ENCODE peak calls at places on chromosome 10, in seven cellular contexts. N, M, E, D, R, Q and Y are unnamed samples.

GRCh38 chr10:60246382-60246781 is 143.3 kb downstream of the ANK3 start:
- DNase-seq in Q (no peak), R (no peak), M (no peak), N (no peak), E (no peak), D (no peak), Y (no peak)

GRCh38 chr10:131825150-131825907 is 75.5 kb upstream of the PPP2R2D start:
- DNase-seq in N (no peak), Q (no peak), E (no peak), M (no peak), R (no peak), D (no peak), Y (no peak)

GRCh38 chr10:29634764-29635625 is at the start of gene SVIL:
- DNase-seq in D (no peak), M (no peak), E (peak), R (no peak), N (no peak), Q (no peak), Y (no peak)

GRCh38 chr10:130141460-130141859 is 5.3 kb downstream of the GLRX3 start:
- DNase-seq in D (no peak), R (no peak), N (peak), E (peak), Q (no peak), M (no peak), Y (no peak)

GRCh38 chr10:78458983-78459638 is 425.4 kb downstream of the RPS24 start:
- DNase-seq in D (no peak), R (no peak), E (peak), N (peak), Q (no peak), M (no peak), Y (no peak)

GRCh38 chr10:124220547-124220946 is 127.1 kb upstream of the CHST15 start:
- DNase-seq in N (no peak), E (no peak), R (no peak), D (no peak), M (no peak), Q (no peak), Y (no peak)

GRCh38 chr10:117411440-117412428 is 36.5 kb upstream of the PDZD8 start:
- DNase-seq in M (peak), E (no peak), R (no peak), N (peak), D (no peak), Q (no peak), Y (no peak)

GRCh38 chr10:944034-944831 is 12.7 kb upstream of the LARP4B start:
- DNase-seq in D (no peak), M (no peak), N (no peak), R (no peak), Q (no peak), E (no peak), Y (peak)

GRCh38 chr10:81876253-81876731 is 1.3 kb downstream of the NRG3 start:
- DNase-seq in N (no peak), E (no peak), M (peak), D (no peak), Q (peak), R (no peak), Y (peak)

GRCh38 chr10:106925187-106925586 is 239.3 kb downstream of the SORCS1 start:
- DNase-seq in Q (no peak), M (no peak), N (no peak), D (no peak), E (no peak), R (no peak), Y (no peak)

GRCh38 chr10:69303632-69304035 is 25.3 kb downstream of the HK1 start:
- DNase-seq in R (no peak), Q (no peak), E (no peak), N (no peak), M (no peak), D (no peak), Y (no peak)

GRCh38 chr10:14296081-14296709 is 34.5 kb downstream of the FRMD4A start:
- DNase-seq in Q (no peak), E (no peak), D (no peak), M (peak), R (no peak), N (no peak), Y (peak)

GRCh38 chr10:24983946-24984345 is 31.5 kb upstream of the PRTFDC1 start:
- DNase-seq in Q (no peak), R (no peak), D (no peak), N (no peak), M (no peak), E (no peak), Y (no peak)

GRCh38 chr10:22253578-22253882 is 35.7 kb upstream of the EBLN1 start:
- DNase-seq in N (no peak), E (no peak), D (no peak), R (no peak), Q (no peak), M (peak), Y (no peak)

GRCh38 chr10:29519670-29520069 is 115.1 kb downstream of the SVIL start:
- DNase-seq in Q (no peak), E (no peak), M (no peak), D (no peak), N (no peak), R (no peak), Y (no peak)

GRCh38 chr10:128982179-128982915 is 484.7 kb upstream of the MGMT start:
- DNase-seq in Q (no peak), E (no peak), M (no peak), N (no peak), R (no peak), D (no peak), Y (no peak)

GRCh38 chr10:34644245-34644644 is 170.9 kb downstream of the PARD3 start:
- DNase-seq in D (no peak), Q (no peak), E (no peak), R (no peak), N (no peak), M (no peak), Y (no peak)

GRCh38 chr10:14048930-14049613 is 281.7 kb downstream of the FRMD4A start:
- DNase-seq in D (peak), R (no peak), Q (no peak), N (no peak), M (no peak), E (no peak), Y (no peak)

GRCh38 chr10:102678842-102679289 is 34.6 kb downstream of the TRIM8 start:
- DNase-seq in M (peak), N (peak), D (no peak), Q (peak), R (no peak), E (peak), Y (peak)

GRCh38 chr10:29932991-29933390 is 126.4 kb downstream of the JCAD start:
- DNase-seq in E (no peak), M (no peak), N (no peak), Q (no peak), R (no peak), D (no peak), Y (no peak)

GRCh38 chr10:88592425-88592824 is 5.9 kb downstream of the LIPJ start:
- DNase-seq in E (no peak), Q (no peak), M (no peak), N (no peak), D (no peak), R (no peak), Y (no peak)

GRCh38 chr10:44393834-44394547 is 9.1 kb upstream of the CXCL12 start:
- DNase-seq in D (no peak), N (no peak), M (no peak), Q (no peak), R (no peak), E (no peak), Y (no peak)

GRCh38 chr10:8137272-8137680 is 82.8 kb downstream of the GATA3 start:
- DNase-seq in Q (no peak), M (no peak), D (no peak), N (no peak), R (no peak), E (no peak), Y (no peak)

GRCh38 chr10:31317652-31318381 is 1.2 kb upstream of the ZEB1 start:
- DNase-seq in M (no peak), Q (no peak), D (no peak), E (no peak), R (no peak), N (no peak), Y (no peak)

GRCh38 chr10:34710391-34710751 is 104.7 kb downstream of the PARD3 start:
- DNase-seq in N (peak), R (no peak), D (no peak), M (no peak), E (no peak), Q (no peak), Y (no peak)

GRCh38 chr10:100872034-100872791 is 40.5 kb upstream of the SLF2 start:
- DNase-seq in N (peak), D (no peak), M (peak), R (peak), Q (peak), E (no peak), Y (peak)

GRCh38 chr10:74730246-74730645 is 96.2 kb upstream of the KAT6B start:
- DNase-seq in Q (no peak), R (no peak), D (no peak), N (no peak), M (no peak), E (no peak), Y (no peak)

GRCh38 chr10:90968448-90969086 is 47.7 kb upstream of the ANKRD1 start:
- DNase-seq in D (no peak), M (peak), Q (no peak), E (no peak), R (no peak), N (no peak), Y (no peak)

GRCh38 chr10:22349758-22350157 is 4.5 kb downstream of the SPAG6 start:
- DNase-seq in M (no peak), N (no peak), E (no peak), R (no peak), D (no peak), Q (no peak), Y (no peak)

GRCh38 chr10:101217450-101218281 is 11.6 kb downstream of the LBX1 start:
- DNase-seq in D (no peak), M (peak), Q (peak), N (peak), R (no peak), E (peak), Y (peak)

GRCh38 chr10:109253306-109253705 is 670.0 kb downstream of the XPNPEP1 start:
- DNase-seq in R (no peak), Q (no peak), D (no peak), N (no peak), M (no peak), E (no peak), Y (no peak)

GRCh38 chr10:66746246-66746645 is 179.6 kb upstream of the LRRTM3 start:
- DNase-seq in R (no peak), D (no peak), N (no peak), E (no peak), M (no peak), Q (no peak), Y (no peak)

GRCh38 chr10:5895804-5896203 is 5.8 kb downstream of the FBH1 start:
- DNase-seq in R (no peak), M (no peak), Q (no peak), N (no peak), E (no peak), D (peak), Y (no peak)

GRCh38 chr10:9342865-9343450 is 1288.5 kb downstream of the GATA3 start:
- DNase-seq in M (peak), D (no peak), R (no peak), N (peak), E (peak), Q (no peak), Y (peak)

GRCh38 chr10:52004342-52004949 is 305.1 kb upstream of the CSTF2T start:
- DNase-seq in N (peak), Q (no peak), R (peak), D (no peak), M (peak), E (peak), Y (peak)

DNA sequence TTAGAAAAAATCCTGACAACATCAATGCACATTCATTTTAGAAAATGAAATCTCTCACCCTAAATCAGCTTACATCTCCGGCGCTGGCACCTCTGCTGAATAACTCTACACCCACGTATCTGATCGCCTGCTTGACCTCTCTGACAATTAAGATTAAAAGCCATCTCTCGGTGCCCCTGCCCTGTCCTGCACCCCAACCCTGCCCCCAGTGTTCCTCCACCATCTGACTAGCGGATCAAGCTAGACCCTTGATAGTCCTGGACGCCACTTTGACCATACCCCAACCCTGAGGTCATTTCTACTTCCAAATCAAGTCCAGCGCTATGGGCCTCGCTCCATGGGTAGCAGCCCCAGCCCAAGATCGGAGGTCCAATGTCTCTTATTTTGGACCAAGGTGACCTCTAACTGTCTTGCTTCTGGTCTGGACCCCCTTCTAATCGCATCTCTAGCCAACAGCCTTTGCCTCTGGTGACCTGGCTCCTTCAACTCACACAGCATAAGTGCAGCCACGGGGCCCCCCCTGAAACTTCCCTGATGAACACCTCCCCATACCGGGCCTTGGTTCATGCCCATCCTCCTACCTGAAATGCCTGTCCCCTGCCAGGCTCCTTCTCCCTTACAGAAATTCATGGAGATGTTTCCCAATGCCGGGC is 28.5 kb downstream of the BTBD16 start:
- DNase-seq in Q (no peak), D (no peak), M (no peak), N (no peak), E (no peak), R (no peak), Y (no peak)
- TF ChIP-seq JUND in Q (no peak), D (no peak), M (no peak), N (no peak), E (no peak), R (no peak), Y (no peak)

GRCh38 chr10:103858360-103858759 is 3.0 kb upstream of the SH3PXD2A start:
- DNase-seq in R (no peak), N (no peak), E (no peak), D (no peak), Q (no peak), M (no peak), Y (no peak)
- TF ChIP-seq JUND in R (no peak), N (no peak), E (no peak), D (no peak), Q (no peak), M (no peak), Y (no peak)

GRCh38 chr10:27258838-27259532 is 18.4 kb upstream of the ACBD5 start:
- DNase-seq in R (no peak), D (no peak), N (no peak), Q (peak), E (no peak), M (peak), Y (no peak)
- TF ChIP-seq JUND in R (no peak), D (no peak), N (no peak), Q (no peak), E (no peak), M (no peak), Y (no peak)

DNA sequence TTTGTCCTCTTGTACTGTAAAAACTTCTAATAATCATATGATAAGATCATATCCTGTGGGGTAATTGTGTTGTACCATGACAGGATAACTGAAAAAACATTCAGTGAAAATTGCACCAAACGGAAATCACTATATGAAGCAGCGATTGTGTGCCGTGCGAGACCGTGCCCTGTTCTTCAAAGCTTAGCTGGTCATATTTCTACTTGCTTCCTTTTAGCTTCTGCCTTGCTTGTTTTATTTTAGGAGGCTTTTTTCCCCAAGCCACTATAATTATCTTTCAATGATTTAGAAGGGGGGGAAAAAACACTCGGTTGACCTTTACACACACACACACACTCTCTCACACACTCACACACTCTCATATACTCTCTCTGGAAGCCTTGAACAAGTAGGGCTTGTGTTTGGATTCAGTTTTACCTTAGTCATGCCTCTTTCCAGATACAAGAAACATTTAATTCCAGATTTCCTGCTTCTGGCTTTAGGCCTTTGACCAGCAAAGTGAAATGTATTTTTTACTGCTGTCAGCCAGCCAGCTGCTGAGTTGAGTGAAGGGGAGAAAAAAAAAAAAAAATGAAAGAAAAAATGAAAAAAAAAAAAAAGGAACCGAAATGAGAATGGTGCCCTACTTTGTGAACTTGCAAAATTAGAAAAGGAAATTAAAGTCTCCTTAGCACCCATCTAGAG is 181.4 kb downstream of the ARID5B start:
- DNase-seq in D (peak), E (peak), N (no peak), Q (no peak), R (no peak), M (no peak), Y (no peak)
- TF ChIP-seq JUND in D (no peak), E (no peak), N (no peak), Q (no peak), R (no peak), M (no peak), Y (no peak)

GRCh38 chr10:50582061-50582460 is 41.7 kb downstream of the SGMS1 start:
- DNase-seq in D (no peak), R (no peak), M (no peak), N (no peak), Q (no peak), E (no peak), Y (no peak)

GRCh38 chr10:50582766-50583762 is 40.7 kb downstream of the SGMS1 start:
- DNase-seq in Q (no peak), M (no peak), E (no peak), R (no peak), N (peak), D (no peak), Y (peak)

GRCh38 chr10:50585921-50586739 is 37.6 kb downstream of the SGMS1 start:
- DNase-seq in D (no peak), M (no peak), Q (no peak), E (no peak), N (peak), R (peak), Y (no peak)

GRCh38 chr10:50590935-50591334 is 32.8 kb downstream of the SGMS1 start:
- DNase-seq in D (no peak), M (no peak), R (no peak), N (no peak), E (no peak), Q (no peak), Y (no peak)

GRCh38 chr10:50586740-50587088 is 37.0 kb downstream of the SGMS1 start:
- DNase-seq in N (no peak), E (no peak), R (no peak), M (no peak), D (no peak), Q (no peak), Y (no peak)
- TF ChIP-seq JUND in N (no peak), E (no peak), R (no peak), M (no peak), D (no peak), Q (no peak), Y (no peak)